ENCODE peak calls at places on chromosomes 2 and 18, in seven cellular contexts. A is stomach, W is endodermal cell, Z is GM23338, Y is ovary, J is dorsolateral prefrontal cortex, D is pancreas. M is an unnamed sample. For H3K27me3, the result is how much of the 10 kb centered on the place peaks cover.

GRCh38 chr18:48039769-48040215 is 109.3 kb upstream of the SMAD2 start:
- DNase-seq in D (no peak), Z (no peak), Y (no peak), A (no peak), W (no peak), J (no peak), M (no peak)

GRCh38 chr2:392181-392920 is 104.5 kb upstream of the ALKAL2 start:
- DNase-seq in W (peak), D (no peak), A (no peak), J (no peak), Z (no peak), Y (no peak), M (no peak)

GRCh38 chr18:51321696-51322095 is 124.2 kb upstream of the MEX3C start:
- DNase-seq in W (no peak), Y (no peak), Z (peak), A (no peak), J (no peak), D (no peak), M (no peak)

GRCh38 chr2:179574061-179574519 is 287.3 kb downstream of the ZNF385B start:
- DNase-seq in A (no peak), J (no peak), Z (no peak), W (no peak), D (no peak), Y (no peak), M (no peak)

GRCh38 chr2:239156516-239157265 is 244.1 kb downstream of the HDAC4 start:
- DNase-seq in W (peak), Y (peak), D (no peak), J (no peak), Z (no peak), A (peak), M (peak)

GRCh38 chr2:60778352-60778751 is 22.3 kb downstream of the PAPOLG start:
- DNase-seq in Z (no peak), J (no peak), W (no peak), Y (no peak), D (no peak), A (no peak), M (no peak)

GRCh38 chr2:152407204-152407721 is 72.3 kb downstream of the FMNL2 start:
- DNase-seq in W (peak), A (no peak), Z (peak), J (peak), Y (peak), D (no peak), M (peak)

GRCh38 chr2:207768168-207768890 is 1.4 kb downstream of the FZD5 start:
- DNase-seq in D (peak), W (peak), Z (peak), A (peak), Y (peak), J (no peak), M (peak)

GRCh38 chr2:10325278-10326145 is 22.8 kb downstream of the HPCAL1 start:
- DNase-seq in D (no peak), W (peak), Z (no peak), A (no peak), J (no peak), Y (no peak), M (no peak)

GRCh38 chr2:19353721-19354050 is 4.7 kb downstream of the OSR1 start:
- DNase-seq in A (no peak), W (no peak), Y (no peak), J (no peak), Z (no peak), D (no peak), M (no peak)
- H3K27me3 ChIP-seq in A (half or more), W (half or more), Y (under half), J (half or more), Z (half or more), D (half or more), M (under half)

DNA sequence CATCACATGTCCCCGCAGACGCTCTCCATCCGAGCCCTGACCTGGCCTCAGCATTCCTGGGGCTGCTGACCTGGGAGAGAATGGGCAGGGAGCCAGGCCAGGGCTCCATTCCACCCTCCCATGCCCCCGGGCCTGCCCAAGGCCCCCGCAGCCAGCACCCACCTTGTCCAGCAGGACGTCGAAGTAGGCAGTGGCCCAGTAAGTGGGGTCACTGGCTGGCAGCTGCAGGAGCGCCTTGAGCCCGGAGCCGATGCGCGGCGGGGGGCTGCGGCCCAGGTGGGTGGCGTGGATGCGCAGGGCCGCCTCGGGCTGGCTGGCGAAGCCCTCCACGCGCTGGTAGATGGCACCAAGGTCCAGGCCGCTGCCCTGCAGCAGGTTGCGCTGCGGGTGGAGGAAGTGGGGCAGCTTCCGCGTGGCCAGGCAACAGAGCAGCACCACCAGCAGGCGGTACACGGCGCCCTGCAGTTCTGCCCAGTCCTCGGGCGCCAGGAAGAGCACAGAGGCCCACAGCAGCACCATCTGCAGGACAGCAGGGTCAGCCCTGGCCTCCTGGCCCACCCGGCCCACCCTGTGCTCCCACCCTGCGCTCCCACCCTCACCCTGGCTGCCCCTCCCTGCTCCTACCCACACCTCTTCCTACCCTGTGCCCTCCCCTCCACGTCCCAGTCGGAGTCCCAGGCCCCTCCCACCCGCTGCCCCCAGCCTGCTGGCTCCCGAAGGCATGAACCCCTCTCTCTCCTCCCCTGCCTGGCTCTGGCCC is 7.6 kb downstream of the MAB21L4 start:
- DNase-seq in A (no peak), Z (peak), D (peak), W (no peak), Y (peak), J (no peak), M (no peak)
- H3K27ac ChIP-seq in A (no peak), Z (no peak), D (no peak), W (no peak), Y (no peak), J (no peak), M (no peak)

GRCh38 chr2:26655611-26656195 is 14.5 kb upstream of the CIB4 start:
- DNase-seq in Z (peak), A (no peak), D (no peak), J (no peak), Y (no peak), W (peak), M (no peak)

GRCh38 chr2:26651458-26652155 is 10.4 kb upstream of the CIB4 start:
- DNase-seq in J (no peak), A (peak), W (peak), Y (no peak), D (no peak), Z (no peak), M (peak)

GRCh38 chr2:26652361-26653041 is 11.3 kb upstream of the CIB4 start:
- DNase-seq in Y (peak), D (no peak), Z (no peak), W (peak), J (no peak), A (no peak), M (no peak)

GRCh38 chr2:26654061-26654340 is 12.8 kb upstream of the CIB4 start:
- DNase-seq in Y (no peak), Z (no peak), A (peak), J (no peak), D (no peak), W (peak), M (no peak)

GRCh38 chr2:26653207-26654060 is 12.3 kb upstream of the CIB4 start:
- DNase-seq in Z (no peak), D (no peak), A (peak), J (no peak), W (peak), Y (no peak), M (no peak)
- H3K27me3 ChIP-seq in Z (under half), D (under half), A (under half), J (under half), W (under half), Y (under half), M (under half)

DNA sequence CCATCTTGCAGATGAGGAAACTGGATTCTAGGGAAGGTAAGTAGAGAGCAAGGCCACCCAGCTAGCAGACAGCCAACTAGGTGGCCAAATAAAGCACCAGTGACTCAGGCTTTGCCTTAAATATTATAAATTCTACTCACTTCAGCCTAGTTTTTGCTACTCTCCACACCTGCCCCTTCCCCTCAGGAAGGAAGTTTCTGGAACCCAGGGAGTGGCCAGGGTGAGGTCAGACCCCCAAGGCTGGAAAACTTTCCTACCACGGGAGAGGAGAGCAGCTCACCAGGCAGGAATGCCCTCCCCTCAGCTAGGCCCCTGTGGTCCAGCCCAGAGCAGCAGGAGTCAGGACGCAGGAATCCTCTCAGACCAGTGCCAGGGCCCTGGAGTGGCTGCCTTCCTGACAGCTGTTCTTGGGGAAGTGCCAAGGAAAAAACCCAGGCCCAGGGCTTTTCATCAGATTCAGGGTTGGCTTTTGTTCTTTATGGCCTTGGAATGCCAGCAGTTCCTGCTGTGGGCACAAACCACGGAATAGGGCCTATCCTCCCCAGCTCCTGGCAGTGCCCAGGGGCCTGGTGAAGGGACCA is 5.1 kb upstream of the PAX8 start:
- DNase-seq in J (no peak), Y (no peak), A (peak), D (peak), W (no peak), Z (no peak), M (peak)
- H3K27ac ChIP-seq in J (no peak), Y (no peak), A (peak), D (peak), W (no peak), Z (no peak), M (peak)

GRCh38 chr2:118830121-118830520 is 17.3 kb downstream of the EN1 start:
- DNase-seq in A (no peak), Z (no peak), W (no peak), D (no peak), Y (no peak), J (no peak), M (no peak)

GRCh38 chr2:118822572-118822971 is 24.9 kb downstream of the EN1 start:
- DNase-seq in A (no peak), Z (no peak), W (no peak), Y (no peak), J (no peak), D (no peak), M (no peak)

GRCh38 chr2:118822015-118822414 is 25.4 kb downstream of the EN1 start:
- DNase-seq in D (no peak), J (no peak), W (peak), A (no peak), Z (no peak), Y (no peak), M (no peak)

GRCh38 chr2:118823666-118824065 is 23.8 kb downstream of the EN1 start:
- DNase-seq in Z (no peak), W (peak), Y (no peak), D (no peak), J (no peak), A (no peak), M (no peak)

DNA sequence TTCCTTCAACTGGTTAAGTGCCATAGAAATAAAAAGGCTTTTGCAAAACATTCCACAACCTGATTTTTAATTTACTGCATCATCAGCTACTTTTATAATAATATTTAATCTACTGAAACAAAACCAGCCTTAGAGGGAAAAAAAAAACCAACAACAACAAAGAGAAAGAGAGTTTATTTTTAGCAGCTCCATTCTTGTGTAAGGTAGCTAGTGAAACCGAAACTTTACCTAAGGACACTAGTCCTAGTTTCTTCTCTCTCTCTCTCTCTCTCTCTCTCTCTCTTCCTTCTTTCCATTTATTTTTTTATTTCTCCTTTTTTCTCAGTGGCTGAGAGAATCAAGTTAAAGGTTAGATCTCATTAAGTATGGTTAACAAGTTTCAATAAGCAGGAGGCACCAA is 21.4 kb downstream of the EN1 start:
- DNase-seq in W (no peak), A (no peak), J (no peak), Y (no peak), Z (no peak), D (no peak), M (no peak)
- H3K27me3 ChIP-seq in W (half or more), A (under half), J (half or more), Y (under half), Z (under half), D (under half), M (under half)

GRCh38 chr2:233011268-233012190 is 1.5 kb downstream of the NGEF start:
- DNase-seq in A (peak), Y (no peak), J (peak), D (no peak), W (peak), Z (no peak), M (peak)
- H3K27ac ChIP-seq in A (peak), Y (no peak), J (no peak), D (peak), W (no peak), Z (no peak), M (no peak)

DNA sequence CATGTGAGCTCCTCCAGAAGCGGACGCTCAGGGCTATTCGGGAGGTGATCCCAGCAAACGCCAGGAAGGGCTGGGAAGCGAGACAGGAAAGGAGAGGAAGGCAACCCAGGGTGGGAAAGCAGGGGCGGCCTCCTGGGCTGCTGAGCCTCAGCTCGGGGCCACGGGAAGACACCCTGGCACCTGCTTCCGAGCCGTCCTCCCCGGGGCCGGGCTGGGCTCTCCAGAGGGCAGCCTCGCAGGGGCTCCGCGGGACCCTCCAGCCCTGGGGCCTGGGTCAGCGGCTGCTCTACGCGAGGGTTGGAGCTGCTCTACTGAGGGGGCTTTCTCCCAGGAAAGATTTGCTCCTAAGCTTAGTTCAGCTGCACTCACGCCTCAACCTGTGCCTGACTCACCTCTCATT is 34.0 kb downstream of the TIMM21 start:
- DNase-seq in J (no peak), D (no peak), W (no peak), Y (no peak), Z (no peak), A (no peak), M (no peak)
- H3K27me3 ChIP-seq in J (under half), D (under half), W (under half), Y (under half), Z (under half), A (under half), M (under half)

GRCh38 chr2:124683536-124684407 is 658.7 kb downstream of the CNTNAP5 start:
- DNase-seq in J (no peak), A (no peak), Y (no peak), W (no peak), Z (no peak), D (no peak), M (no peak)
- H3K27ac ChIP-seq in J (no peak), A (no peak), Y (no peak), W (no peak), Z (no peak), D (no peak), M (no peak)